ENCODE peak calls at places on chromosomes 6 and 20, in six cellular contexts. T is body of pancreas, S is left ventricle myocardium inferior, G is right lobe of liver, O is esophagus muscularis mucosa, A is lung. Q is an unnamed sample. For H3K4me1, the result is how much of the 10 kb centered on the place peaks cover.

GRCh38 chr20:25402583-25402982 is 4.9 kb upstream of the GINS1 start:
- DNase-seq in T (no peak), O (no peak), S (no peak), G (no peak), A (no peak), Q (no peak)

GRCh38 chr6:101683884-101684283 is 290.4 kb downstream of the GRIK2 start:
- DNase-seq in O (no peak), T (no peak), A (no peak), S (no peak), G (no peak), Q (no peak)

GRCh38 chr20:34512955-34513419 is 3.2 kb upstream of the DYNLRB1 start:
- DNase-seq in A (no peak), G (no peak), O (no peak), S (no peak), T (no peak), Q (no peak)

GRCh38 chr6:69090132-69090531 is 455.1 kb downstream of the ADGRB3 start:
- DNase-seq in A (no peak), S (no peak), O (no peak), G (no peak), T (no peak), Q (no peak)

GRCh38 chr6:5728726-5729434 is 277.8 kb downstream of the NRN1 start:
- DNase-seq in T (no peak), S (no peak), O (no peak), A (peak), G (no peak), Q (no peak)

GRCh38 chr20:25078662-25079061 is 3.3 kb downstream of the VSX1 start:
- DNase-seq in A (no peak), O (no peak), G (no peak), T (no peak), S (no peak), Q (no peak)

GRCh38 chr20:19969106-19969505 is 48.1 kb upstream of the NAA20 start:
- DNase-seq in A (no peak), G (no peak), O (no peak), S (no peak), T (no peak), Q (no peak)

GRCh38 chr20:53579581-53580375 is 13.9 kb downstream of the ZNF217 start:
- DNase-seq in G (peak), A (no peak), O (no peak), S (no peak), T (no peak), Q (peak)

GRCh38 chr20:35695245-35695749 is 3.9 kb downstream of the NFS1 start:
- DNase-seq in T (no peak), A (peak), O (peak), S (no peak), G (no peak), Q (no peak)

GRCh38 chr20:24332956-24333355 is 136.5 kb upstream of the SYNDIG1 start:
- DNase-seq in A (no peak), S (no peak), G (no peak), T (no peak), O (no peak), Q (no peak)

GRCh38 chr6:15327271-15327670 is 81.4 kb downstream of the JARID2 start:
- DNase-seq in O (no peak), S (no peak), G (no peak), A (peak), T (no peak), Q (no peak)

GRCh38 chr6:25083784-25084507 is 148.2 kb upstream of the RIPOR2 start:
- DNase-seq in A (no peak), T (no peak), O (peak), G (peak), S (no peak), Q (no peak)

GRCh38 chr20:3521852-3522740 is 51.3 kb downstream of the ATRN start:
- DNase-seq in G (no peak), T (no peak), A (no peak), S (no peak), O (no peak), Q (no peak)

GRCh38 chr6:42979523-42980177 is 669 bp upstream of the PEX6 start:
- DNase-seq in G (no peak), A (no peak), S (no peak), T (no peak), O (no peak), Q (peak)

GRCh38 chr6:17103715-17104114 is 1.9 kb downstream of the STMND1 start:
- DNase-seq in T (no peak), O (no peak), G (no peak), A (no peak), S (no peak), Q (no peak)
- TF ChIP-seq CTCF in T (peak), O (no peak), G (no peak), A (no peak), S (peak), Q (no peak)

DNA sequence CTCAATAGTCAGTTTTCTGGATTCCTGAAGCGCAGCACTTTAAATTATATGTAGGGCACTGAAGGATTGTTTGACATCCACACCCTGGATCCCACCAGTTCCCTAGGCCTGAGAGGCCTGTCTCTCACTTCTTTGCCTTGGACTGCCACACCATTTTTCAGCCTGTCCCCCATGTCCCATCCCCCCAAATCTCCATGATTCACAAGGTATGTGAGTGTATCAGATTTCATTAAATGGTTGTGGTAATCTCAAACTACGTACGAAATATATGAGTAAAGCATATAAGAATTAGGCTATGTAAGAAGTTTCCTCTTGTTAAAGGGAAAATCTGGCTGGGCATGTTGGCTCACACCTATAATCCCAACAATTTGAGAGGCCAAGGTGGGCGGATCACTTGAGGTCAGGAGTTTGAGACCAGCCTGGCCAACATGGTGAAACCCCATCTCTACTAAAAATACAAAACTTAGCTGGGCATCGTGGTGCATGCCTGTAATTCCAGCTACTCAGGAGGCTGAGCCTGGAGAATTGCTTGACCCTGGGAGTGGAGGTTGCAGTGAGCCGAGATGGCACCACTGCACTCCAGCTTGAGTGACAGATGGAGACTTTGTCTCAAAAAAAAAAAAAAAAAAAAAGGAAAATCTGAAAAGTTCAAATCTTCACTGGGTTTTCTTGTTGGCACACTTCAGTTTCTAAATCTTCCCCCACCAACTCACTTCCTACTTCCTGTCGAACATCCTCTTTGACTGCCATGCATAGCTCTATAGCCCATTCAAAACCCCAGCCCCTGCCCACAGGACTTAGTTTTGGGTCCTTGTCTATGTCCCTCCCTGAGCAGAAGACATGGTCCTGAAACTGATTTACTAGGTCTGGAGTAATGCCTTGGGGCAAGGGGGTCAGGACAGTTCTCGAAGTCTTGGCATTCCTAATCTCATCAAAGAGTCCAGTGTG is 97.3 kb upstream of the SHLD1 start:
- DNase-seq in S (no peak), O (no peak), G (no peak), T (no peak), A (no peak), Q (no peak)
- H3K4me1 ChIP-seq in S (under half), O (under half), G (under half), T (under half), A (under half), Q (under half)

DNA sequence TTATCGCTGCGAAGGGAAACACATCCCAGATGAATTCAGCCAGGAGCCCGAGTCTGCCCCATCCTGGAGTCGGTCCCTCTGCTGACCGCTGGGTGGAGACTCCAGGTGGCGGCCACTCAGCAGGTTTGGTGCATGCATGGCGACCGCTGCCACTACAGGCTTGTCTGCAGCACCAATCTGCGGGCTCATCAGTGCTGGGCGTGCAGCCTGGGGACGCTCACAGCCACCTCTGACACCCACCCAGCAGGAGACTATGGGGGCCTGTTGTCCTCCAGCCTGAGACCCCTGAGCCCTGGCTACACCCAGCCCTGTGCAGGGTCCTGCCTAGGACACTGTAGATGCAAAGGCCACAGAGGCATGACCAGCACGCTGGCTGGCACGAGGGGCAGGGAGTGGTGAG is 40.5 kb upstream of the GATA5 start:
- DNase-seq in G (peak), A (no peak), S (peak), T (peak), O (no peak), Q (no peak)
- TF ChIP-seq CTCF in G (peak), A (no peak), S (peak), T (peak), O (no peak), Q (peak)

GRCh38 chr20:13231031-13231752 is 10.1 kb downstream of the ISM1 start:
- DNase-seq in A (no peak), T (no peak), G (no peak), S (no peak), O (peak), Q (no peak)

GRCh38 chr20:13234961-13235360 is 13.9 kb downstream of the ISM1 start:
- DNase-seq in G (no peak), S (no peak), A (no peak), O (peak), T (no peak), Q (no peak)

GRCh38 chr20:13232999-13233398 is 11.9 kb downstream of the ISM1 start:
- DNase-seq in G (no peak), T (no peak), A (no peak), O (no peak), S (no peak), Q (no peak)

GRCh38 chr20:13238001-13238653 is 17.1 kb downstream of the ISM1 start:
- DNase-seq in A (no peak), S (no peak), O (no peak), T (no peak), G (no peak), Q (no peak)

DNA sequence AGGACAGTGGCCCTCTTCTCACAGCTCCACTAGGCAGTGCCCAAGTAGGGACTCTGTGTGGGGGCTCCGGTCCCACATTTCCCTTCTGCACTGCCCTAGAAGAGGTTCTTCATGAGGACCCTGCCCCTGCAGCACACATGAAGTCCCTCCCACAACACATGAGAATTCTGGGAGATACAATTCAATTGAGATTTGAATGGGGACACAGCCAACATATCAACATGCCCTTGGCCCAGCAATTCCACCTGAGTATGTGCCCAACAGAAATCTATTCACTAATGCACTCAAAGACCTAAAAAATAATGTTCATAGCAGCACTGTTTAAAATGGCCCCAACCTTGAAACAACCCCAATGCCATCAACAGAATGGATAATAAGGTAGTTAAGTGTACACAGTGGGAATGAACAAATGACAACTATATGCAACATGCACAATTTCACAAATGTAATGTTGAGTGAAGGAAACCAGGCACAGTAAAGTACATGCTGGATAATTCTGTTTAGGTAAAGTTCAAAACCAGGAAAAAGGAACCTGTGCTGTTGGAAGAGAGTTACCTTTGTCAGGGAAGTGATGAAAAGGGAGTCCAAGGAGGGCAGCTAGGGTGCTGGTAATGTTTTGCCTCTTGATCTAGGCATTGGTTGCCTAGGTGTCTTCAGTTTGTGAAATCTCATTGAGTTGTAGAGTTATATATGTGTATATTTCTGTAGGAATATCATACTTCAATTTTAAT is 16.1 kb downstream of the ISM1 start:
- DNase-seq in S (no peak), T (no peak), A (no peak), O (peak), G (no peak), Q (no peak)
- H3K4me1 ChIP-seq in S (under half), T (under half), A (under half), O (under half), G (under half), Q (under half)

GRCh38 chr6:73134588-73134987 is 90.7 kb downstream of the KHDC1L start:
- DNase-seq in S (no peak), O (no peak), T (peak), A (no peak), G (peak), Q (no peak)
- TF ChIP-seq CTCF in S (no peak), O (no peak), T (peak), A (no peak), G (no peak), Q (no peak)

Q was measured in prostate gland.